ENCODE peak calls at places on chromosomes 16 and 17, in nine cellular contexts. C, O, D, I, Y, F, H, J and A are unnamed samples.

GRCh38 chr16:79752421-79752820 is 151.9 kb upstream of the MAF start:
- DNase-seq in H (no peak), D (no peak), F (no peak), J (no peak), Y (no peak), I (no peak), C (no peak), O (no peak), A (no peak)

GRCh38 chr16:77807-78443 is at the start of gene MPG:
- DNase-seq in D (peak; percentile 96), F (no peak), O (peak; percentile 77), C (peak; percentile 92), I (peak; percentile 72), H (peak; percentile 88), Y (peak; percentile 89), J (peak; percentile 92), A (peak; percentile 83)

GRCh38 chr16:1002399-1003161 is 21.0 kb downstream of the SOX8 start:
- DNase-seq in Y (no peak), F (no peak), J (no peak), O (peak; percentile 90), C (no peak), H (no peak), I (peak; percentile 81), D (no peak), A (peak; percentile 90)

GRCh38 chr17:48174833-48175232 is 67.3 kb downstream of the SNX11 start:
- DNase-seq in J (no peak), Y (no peak), C (no peak), I (no peak), D (no peak), O (no peak), H (no peak), F (no peak), A (no peak)

GRCh38 chr16:66459878-66460277 is 32.8 kb downstream of the BEAN1 start:
- DNase-seq in J (no peak), C (no peak), Y (no peak), D (no peak), H (no peak), O (no peak), F (no peak), I (no peak), A (no peak)

GRCh38 chr16:47260496-47260895 is 116.8 kb upstream of the NETO2 start:
- DNase-seq in J (no peak), F (no peak), C (no peak), I (no peak), Y (no peak), D (no peak), O (no peak), H (no peak), A (no peak)

GRCh38 chr17:9225305-9226101 is 204.2 kb downstream of the NTN1 start:
- DNase-seq in C (no peak), I (no peak), F (no peak), H (no peak), J (no peak), O (no peak), D (peak; percentile 58), Y (no peak), A (no peak)

GRCh38 chr16:71459510-71459909 is 2.5 kb downstream of the ZNF23 start:
- DNase-seq in I (no peak), D (no peak), Y (no peak), H (no peak), J (no peak), C (no peak), F (no peak), O (no peak), A (no peak)

GRCh38 chr17:3647769-3648540 is 11.4 kb downstream of the CTNS start:
- DNase-seq in J (peak; percentile 70), F (no peak), C (peak; percentile 38), Y (no peak), O (peak; percentile 80), D (no peak), I (peak; percentile 55), H (peak; percentile 75), A (peak; percentile 63)

GRCh38 chr17:75260679-75261335 is 599 bp downstream of the GGA3 start:
- DNase-seq in J (no peak), I (peak; percentile 24), C (no peak), F (no peak), H (no peak), Y (no peak), D (no peak), O (no peak), A (no peak)

GRCh38 chr17:45700171-45701090 is 83.7 kb upstream of the CRHR1 start:
- DNase-seq in J (no peak), I (no peak), C (no peak), Y (no peak), O (no peak), F (no peak), H (no peak), D (no peak), A (no peak)

GRCh38 chr17:77254961-77255741 is 114.4 kb downstream of the SEC14L1 start:
- DNase-seq in F (no peak), C (no peak), J (no peak), I (peak; percentile 86), H (no peak), Y (peak; percentile 27), D (no peak), O (peak; percentile 87), A (peak; percentile 65)

GRCh38 chr16:89246903-89247733 is 29.6 kb downstream of the ZNF778 start:
- DNase-seq in F (peak; percentile 62), D (peak; percentile 97), I (peak; percentile 79), C (peak; percentile 86), O (peak; percentile 91), J (peak; percentile 90), H (peak; percentile 91), Y (peak; percentile 94), A (peak; percentile 95)

GRCh38 chr17:36132421-36132831 is 28.8 kb downstream of the CCL4 start:
- DNase-seq in Y (no peak), I (no peak), D (no peak), O (no peak), H (no peak), C (no peak), J (no peak), F (no peak), A (no peak)

GRCh38 chr16:76910931-76911330 is 280.1 kb upstream of the MON1B start:
- DNase-seq in C (no peak), O (peak; percentile 68), F (no peak), D (no peak), H (no peak), Y (no peak), I (peak; percentile 60), J (no peak), A (no peak)

GRCh38 chr17:40605301-40605700 is 40.0 kb upstream of the CCR7 start:
- DNase-seq in O (no peak), J (no peak), D (peak; percentile 57), Y (no peak), I (no peak), C (no peak), H (no peak), F (no peak), A (no peak)

GRCh38 chr16:20897897-20898296 is 2.3 kb downstream of the DCUN1D3 start:
- DNase-seq in I (peak; percentile 7), Y (no peak), H (no peak), O (no peak), C (no peak), F (no peak), J (no peak), D (no peak), A (no peak)
- TF ChIP-seq POLR2A in I (no peak), Y (no peak), H (no peak), O (no peak), C (no peak), F (no peak), J (no peak), D (no peak), A (no peak)

GRCh38 chr17:32958418-32958817 is 30.5 kb downstream of the TMEM98 start:
- DNase-seq in F (no peak), I (no peak), D (no peak), Y (no peak), J (no peak), O (no peak), H (no peak), C (no peak), A (no peak)
- H3K4me1 ChIP-seq in F (no peaks in the 10 kb centered on the region), I (no peaks in the 10 kb centered on the region), D (no peaks in the 10 kb centered on the region), Y (no peaks in the 10 kb centered on the region), J (no peaks in the 10 kb centered on the region), O (peaks cover 7% of the 10 kb centered on the region), H (peaks cover 60% of the 10 kb centered on the region), C (no peaks in the 10 kb centered on the region), A (no peaks in the 10 kb centered on the region)

DNA sequence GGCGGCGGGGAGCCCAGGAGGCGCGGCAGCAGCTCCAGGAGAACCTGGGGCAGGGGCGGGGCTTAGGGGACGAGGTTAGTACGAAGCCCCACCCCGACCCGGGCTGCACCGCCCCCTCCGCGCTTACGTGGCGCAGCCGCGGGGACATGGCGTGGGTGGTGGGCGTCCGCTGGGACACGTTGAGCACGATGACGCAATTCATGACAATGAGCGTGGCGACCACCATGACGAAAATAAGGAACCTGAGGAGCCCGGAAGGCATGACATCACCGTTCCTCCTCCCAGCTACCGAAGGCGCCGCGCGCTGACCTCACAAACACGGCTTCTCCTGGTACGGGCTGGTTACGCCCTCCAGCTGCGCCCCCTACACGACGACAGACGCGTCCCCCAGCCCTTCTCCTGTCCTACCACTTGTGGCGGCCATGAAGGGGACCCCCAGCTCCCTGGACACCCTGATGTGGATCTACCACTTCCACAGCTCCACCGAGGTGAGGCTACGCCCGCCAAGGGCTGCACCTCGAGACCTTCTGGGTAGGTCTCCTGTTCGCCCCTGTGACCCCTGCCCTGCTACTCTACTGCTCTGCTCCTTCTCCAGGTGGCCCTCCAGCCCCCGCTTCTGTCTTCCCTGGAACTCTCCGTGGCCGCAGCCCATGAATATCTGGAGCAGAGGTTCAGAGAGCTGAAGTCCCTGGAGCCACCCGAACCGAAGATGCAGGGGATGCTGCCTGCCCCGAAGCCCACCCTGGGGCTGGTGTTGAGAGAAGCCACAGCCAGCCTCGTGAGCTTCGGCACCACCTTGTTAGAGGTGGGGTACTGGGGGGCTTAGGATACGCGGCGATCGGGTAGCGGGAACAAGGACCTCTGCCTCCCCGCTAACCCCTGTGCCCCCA is at the start of gene C17orf107:
- DNase-seq in O (no peak), I (peak; percentile 79), Y (peak; percentile 93), H (peak; percentile 94), C (peak; percentile 82), F (no peak), J (peak; percentile 81), D (peak; percentile 96), A (peak; percentile 71)
- TF ChIP-seq POLR2A in O (no peak), I (no peak), Y (no peak), H (peak; percentile 9), C (peak; percentile 34), F (no peak), J (no peak), D (no peak), A (no peak)

GRCh38 chr17:2213291-2213960 is 90.2 kb downstream of the SMG6 start:
- DNase-seq in Y (no peak), I (peak; percentile 71), D (no peak), F (no peak), J (no peak), O (no peak), C (no peak), H (no peak), A (peak; percentile 42)

GRCh38 chr17:2210726-2211125 is 92.9 kb downstream of the SMG6 start:
- DNase-seq in F (no peak), J (no peak), O (no peak), H (no peak), C (no peak), Y (no peak), D (no peak), I (no peak), A (no peak)

GRCh38 chr17:2214047-2214717 is 89.4 kb downstream of the SMG6 start:
- DNase-seq in I (peak; percentile 93), C (peak; percentile 57), D (no peak), J (peak; percentile 79), O (no peak), H (peak; percentile 18), F (no peak), Y (peak; percentile 75), A (peak; percentile 87)

GRCh38 chr17:2212328-2212981 is 91.1 kb downstream of the SMG6 start:
- DNase-seq in D (no peak), C (peak; percentile 63), H (peak; percentile 18), I (peak; percentile 79), Y (peak; percentile 55), F (no peak), J (peak; percentile 59), O (no peak), A (peak; percentile 46)

GRCh38 chr17:2211661-2212327 is 91.8 kb downstream of the SMG6 start:
- DNase-seq in Y (peak; percentile 11), J (no peak), H (no peak), I (no peak), D (no peak), F (no peak), O (no peak), C (no peak), A (no peak)
- H3K4me1 ChIP-seq in Y (peaks cover 21% of the 10 kb centered on the region), J (peaks cover 58% of the 10 kb centered on the region), H (no peaks in the 10 kb centered on the region), I (peaks cover 22% of the 10 kb centered on the region), D (peaks cover 30% of the 10 kb centered on the region), F (peaks cover 2% of the 10 kb centered on the region), O (no peaks in the 10 kb centered on the region), C (peaks cover 7% of the 10 kb centered on the region), A (peaks cover 55% of the 10 kb centered on the region)